ENCODE peak calls at places on chromosomes 7 and 10, in four cellular contexts. X, H, Y and C are unnamed samples.

GRCh38 chr7:38463277-38464224 is 167.6 kb downstream of the AMPH start:
- DNase-seq in X (peak; percentile 65), H (peak; percentile 56), Y (no peak), C (no peak)

GRCh38 chr7:148711191-148712102 is 12.7 kb downstream of the CUL1 start:
- DNase-seq in X (no peak), H (no peak), Y (no peak), C (no peak)

GRCh38 chr10:26217396-26218105 is 977 bp downstream of the GAD2 start:
- DNase-seq in X (no peak), H (no peak), Y (no peak), C (no peak)

GRCh38 chr10:489335-489734 is 200.1 kb downstream of the DIP2C start:
- DNase-seq in X (peak; percentile 69), H (peak; percentile 52), Y (no peak), C (no peak)

GRCh38 chr7:100163871-100164270 is 4.5 kb downstream of the GAL3ST4 start:
- DNase-seq in X (no peak), H (no peak), Y (no peak), C (no peak)

GRCh38 chr10:114172241-114172640 is 1.8 kb downstream of the CCDC186 start:
- DNase-seq in X (no peak), H (no peak), Y (no peak), C (no peak)

GRCh38 chr7:142864980-142865747 is 10.3 kb downstream of the EPHB6 start:
- DNase-seq in X (no peak), H (no peak), Y (no peak), C (no peak)

GRCh38 chr7:95209778-95210177 is 114.6 kb downstream of the PON1 start:
- DNase-seq in X (no peak), H (no peak), Y (no peak), C (no peak)

GRCh38 chr7:117808910-117809705 is 64.1 kb downstream of the CTTNBP2 start:
- DNase-seq in X (no peak), H (no peak), Y (no peak), C (no peak)

GRCh38 chr7:23168111-23168885 is 13.6 kb upstream of the NUP42 start:
- DNase-seq in X (no peak), H (no peak), Y (no peak), C (no peak)

GRCh38 chr10:77949167-77949566 is 22.6 kb upstream of the DLG5 start:
- DNase-seq in X (no peak), H (no peak), Y (peak; percentile 73), C (no peak)

GRCh38 chr10:62687230-62687748 is 117.2 kb upstream of the ADO start:
- DNase-seq in X (no peak), H (no peak), Y (no peak), C (no peak)

GRCh38 chr10:62814901-62815372 is 1.2 kb downstream of the EGR2 start:
- DNase-seq in X (no peak), H (no peak), Y (no peak), C (no peak)

GRCh38 chr10:26524161-26524831 is 86.2 kb downstream of the APBB1IP start:
- DNase-seq in X (no peak), H (no peak), Y (no peak), C (no peak)

GRCh38 chr10:22229756-22230330 is 12.0 kb upstream of the EBLN1 start:
- DNase-seq in X (no peak), H (peak; percentile 9), Y (no peak), C (no peak)

GRCh38 chr7:124856299-124856888 is 73.2 kb downstream of the POT1 start:
- DNase-seq in X (no peak), H (no peak), Y (peak; percentile 39), C (no peak)

GRCh38 chr7:110863258-110863657 is 227.7 kb upstream of the LRRN3 start:
- DNase-seq in X (no peak), H (no peak), Y (no peak), C (no peak)

GRCh38 chr10:8275911-8276310 is 221.4 kb downstream of the GATA3 start:
- DNase-seq in X (no peak), H (no peak), Y (no peak), C (no peak)

GRCh38 chr7:130365093-130365492 is 15.2 kb upstream of the CPA1 start:
- DNase-seq in X (no peak), H (no peak), Y (no peak), C (no peak)

GRCh38 chr10:267705-268104 is 132.4 kb downstream of the ZMYND11 start:
- DNase-seq in X (no peak), H (no peak), Y (no peak), C (no peak)

GRCh38 chr10:49649294-49649693 is 30.2 kb upstream of the C10orf53 start:
- DNase-seq in X (no peak), H (no peak), Y (no peak), C (no peak)

GRCh38 chr7:81574723-81575326 is 195.0 kb downstream of the HGF start:
- DNase-seq in X (no peak), H (no peak), Y (no peak), C (no peak)

GRCh38 chr7:54783952-54784351 is 24.9 kb upstream of the SEC61G start:
- DNase-seq in X (no peak), H (no peak), Y (no peak), C (no peak)

GRCh38 chr7:54782829-54783228 is 23.8 kb upstream of the SEC61G start:
- DNase-seq in X (no peak), H (no peak), Y (no peak), C (no peak)

GRCh38 chr7:54792383-54792782 is 33.4 kb upstream of the SEC61G start:
- DNase-seq in X (no peak), H (no peak), Y (no peak), C (no peak)

GRCh38 chr7:54785261-54785660 is 26.2 kb upstream of the SEC61G start:
- DNase-seq in X (no peak), H (no peak), Y (no peak), C (no peak)

DNA sequence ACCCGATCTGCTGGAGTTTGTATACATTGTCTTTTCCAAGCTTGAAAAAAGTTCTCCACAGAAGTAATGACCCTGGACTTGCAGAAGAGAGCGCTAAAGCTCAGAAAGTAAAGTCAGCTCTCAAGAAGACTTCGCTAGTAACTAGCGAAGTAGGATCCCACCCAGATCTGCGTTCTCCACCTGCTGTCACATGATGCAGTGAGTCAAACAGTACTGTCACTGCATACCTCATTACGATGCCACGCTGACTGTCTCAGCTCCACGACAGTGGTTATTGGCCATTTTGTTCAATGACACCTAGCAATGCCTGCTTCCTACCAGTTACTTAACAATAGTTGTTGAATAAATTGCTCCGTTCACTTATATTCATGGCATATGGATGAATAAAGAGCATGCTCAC is 29.7 kb upstream of the SEC61G start:
- DNase-seq in X (no peak), H (peak; percentile 65), Y (peak; percentile 94), C (no peak)
- TF ChIP-seq CTCF in X (peak; percentile 69), H (peak; percentile 73), Y (peak; percentile 87), C (peak; percentile 77)

GRCh38 chr7:20173828-20174227 is 43.4 kb downstream of the MACC1 start:
- DNase-seq in X (no peak), H (no peak), Y (no peak), C (no peak)

GRCh38 chr7:20176552-20177242 is 40.5 kb downstream of the MACC1 start:
- DNase-seq in X (no peak), H (no peak), Y (no peak), C (no peak)

GRCh38 chr7:20170626-20171025 is 46.6 kb downstream of the MACC1 start:
- DNase-seq in X (no peak), H (no peak), Y (no peak), C (no peak)

GRCh38 chr7:20172736-20173334 is 44.3 kb downstream of the MACC1 start:
- DNase-seq in X (no peak), H (peak; percentile 68), Y (peak; percentile 60), C (peak; percentile 72)
- TF ChIP-seq CTCF in X (peak; percentile 35), H (peak; percentile 71), Y (peak; percentile 76), C (peak; percentile 50)

GRCh38 chr10:132591166-132591971 is 53.8 kb downstream of the INPP5A start:
- DNase-seq in X (peak; percentile 72), H (peak; percentile 71), Y (no peak), C (no peak)
- TF ChIP-seq CTCF in X (no peak), H (no peak), Y (no peak), C (no peak)

DNA sequence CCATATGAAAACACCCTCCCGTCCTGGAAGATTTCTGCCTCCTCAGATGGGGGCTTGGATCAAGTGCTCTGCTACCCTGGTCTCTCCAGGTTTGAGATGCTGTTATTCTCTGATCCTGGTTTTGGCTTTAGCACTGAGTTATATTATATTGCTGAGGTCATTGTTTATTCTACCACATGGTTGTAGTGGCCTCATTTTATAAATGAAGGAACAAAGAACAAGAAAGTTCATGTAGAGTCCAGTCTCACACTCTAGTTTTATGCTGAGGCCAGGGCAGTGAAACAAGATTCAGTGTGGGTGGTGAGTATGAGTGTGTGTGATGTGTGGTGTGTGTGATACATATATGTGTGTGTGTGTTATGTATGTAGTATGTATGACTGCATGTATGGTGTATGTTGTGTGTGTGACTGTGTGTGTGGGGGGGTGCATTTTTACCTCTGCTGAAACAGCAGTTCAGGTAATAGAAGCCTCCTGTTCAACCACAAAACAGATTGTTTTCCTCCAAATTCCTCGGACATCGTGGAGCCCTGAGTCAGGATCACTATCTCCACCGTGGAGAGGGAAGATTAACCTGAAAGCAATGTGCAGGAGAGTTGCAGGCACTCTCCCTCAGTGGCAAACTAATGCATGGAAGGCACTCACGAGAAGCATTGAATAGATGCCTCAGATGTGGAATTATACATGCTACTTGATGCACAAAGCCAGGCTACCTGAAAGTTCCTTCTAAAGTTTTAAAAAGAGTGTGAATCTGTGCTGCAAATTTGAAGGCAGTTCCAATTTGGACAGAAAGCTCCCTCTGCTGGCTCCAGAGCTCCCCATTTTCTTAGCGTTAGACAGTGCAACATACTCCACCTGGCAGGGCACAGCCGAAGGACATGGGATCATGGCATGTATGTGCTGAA is 80.6 kb downstream of the C7orf25 start:
- DNase-seq in X (peak; percentile 39), H (peak; percentile 52), Y (no peak), C (peak; percentile 25)
- TF ChIP-seq CTCF in X (peak; percentile 72), H (peak; percentile 72), Y (peak; percentile 80), C (peak; percentile 61)